ENCODE peak calls at places on chromosome 1, in ten cellular contexts. One of them, this sample, is unnamed.

GRCh38 chr1:94094466-94095111 is 26.4 kb downstream of the ABCA4 start:
- DNase-seq in AG04450: peak
- DNase-seq in Right ventricle myocardium superior: peak
- DNase-seq in iPS-NIHi11: no peak
- DNase-seq in GM04504: no peak
- DNase-seq in heart left ventricle: peak
- DNase-seq in lung microvascular endothelial cell: peak
- DNase-seq in A172: peak
- DNase-seq in iris pigment epithelial cell: peak
- DNase-seq in NCI-H1092 treated with DMSO at 0.1 percent for 48 hours: no peak
- DNase-seq in this sample: no peak

GRCh38 chr1:202750024-202750423 is 39.8 kb upstream of the SYT2 start:
- DNase-seq in AG04450: no peak
- DNase-seq in Right ventricle myocardium superior: no peak
- DNase-seq in iPS-NIHi11: no peak
- DNase-seq in GM04504: no peak
- DNase-seq in heart left ventricle: no peak
- DNase-seq in lung microvascular endothelial cell: no peak
- DNase-seq in A172: no peak
- DNase-seq in iris pigment epithelial cell: no peak
- DNase-seq in NCI-H1092 treated with DMSO at 0.1 percent for 48 hours: no peak
- DNase-seq in this sample: no peak

GRCh38 chr1:116416854-116417513 is 43.9 kb downstream of the ATP1A1 start:
- DNase-seq in AG04450: no peak
- DNase-seq in Right ventricle myocardium superior: no peak
- DNase-seq in iPS-NIHi11: no peak
- DNase-seq in GM04504: no peak
- DNase-seq in heart left ventricle: no peak
- DNase-seq in lung microvascular endothelial cell: no peak
- DNase-seq in A172: no peak
- DNase-seq in iris pigment epithelial cell: no peak
- DNase-seq in NCI-H1092 treated with DMSO at 0.1 percent for 48 hours: no peak
- DNase-seq in this sample: no peak

GRCh38 chr1:56537660-56538059 is 41.7 kb downstream of the PLPP3 start:
- DNase-seq in AG04450: no peak
- DNase-seq in Right ventricle myocardium superior: peak
- DNase-seq in iPS-NIHi11: no peak
- DNase-seq in GM04504: no peak
- DNase-seq in heart left ventricle: no peak
- DNase-seq in lung microvascular endothelial cell: no peak
- DNase-seq in A172: no peak
- DNase-seq in iris pigment epithelial cell: no peak
- DNase-seq in NCI-H1092 treated with DMSO at 0.1 percent for 48 hours: no peak
- DNase-seq in this sample: no peak

GRCh38 chr1:23872421-23872820 is 4.3 kb upstream of the FUCA1 start:
- DNase-seq in AG04450: no peak
- DNase-seq in Right ventricle myocardium superior: no peak
- DNase-seq in iPS-NIHi11: no peak
- DNase-seq in GM04504: no peak
- DNase-seq in heart left ventricle: no peak
- DNase-seq in lung microvascular endothelial cell: no peak
- DNase-seq in A172: no peak
- DNase-seq in iris pigment epithelial cell: no peak
- DNase-seq in NCI-H1092 treated with DMSO at 0.1 percent for 48 hours: no peak
- DNase-seq in this sample: no peak

GRCh38 chr1:101314244-101314643 is 77.4 kb downstream of the S1PR1 start:
- DNase-seq in AG04450: no peak
- DNase-seq in Right ventricle myocardium superior: no peak
- DNase-seq in iPS-NIHi11: no peak
- DNase-seq in GM04504: no peak
- DNase-seq in heart left ventricle: no peak
- DNase-seq in lung microvascular endothelial cell: no peak
- DNase-seq in A172: peak
- DNase-seq in iris pigment epithelial cell: peak
- DNase-seq in NCI-H1092 treated with DMSO at 0.1 percent for 48 hours: peak
- DNase-seq in this sample: no peak

GRCh38 chr1:236103646-236104218 is 38.6 kb upstream of the GPR137B start:
- DNase-seq in AG04450: no peak
- DNase-seq in Right ventricle myocardium superior: no peak
- DNase-seq in iPS-NIHi11: peak
- DNase-seq in GM04504: peak
- DNase-seq in heart left ventricle: peak
- DNase-seq in lung microvascular endothelial cell: peak
- DNase-seq in A172: peak
- DNase-seq in iris pigment epithelial cell: peak
- DNase-seq in NCI-H1092 treated with DMSO at 0.1 percent for 48 hours: peak
- DNase-seq in this sample: no peak

GRCh38 chr1:63033211-63033610 is 249.3 kb downstream of the ATG4C start:
- DNase-seq in AG04450: no peak
- DNase-seq in Right ventricle myocardium superior: no peak
- DNase-seq in iPS-NIHi11: no peak
- DNase-seq in GM04504: no peak
- DNase-seq in heart left ventricle: no peak
- DNase-seq in lung microvascular endothelial cell: no peak
- DNase-seq in A172: no peak
- DNase-seq in iris pigment epithelial cell: no peak
- DNase-seq in NCI-H1092 treated with DMSO at 0.1 percent for 48 hours: no peak
- DNase-seq in this sample: no peak

GRCh38 chr1:29669912-29670311 is 433.6 kb downstream of the PTPRU start:
- DNase-seq in AG04450: no peak
- DNase-seq in Right ventricle myocardium superior: no peak
- DNase-seq in iPS-NIHi11: no peak
- DNase-seq in GM04504: no peak
- DNase-seq in heart left ventricle: no peak
- DNase-seq in lung microvascular endothelial cell: no peak
- DNase-seq in A172: no peak
- DNase-seq in iris pigment epithelial cell: no peak
- DNase-seq in NCI-H1092 treated with DMSO at 0.1 percent for 48 hours: no peak
- DNase-seq in this sample: no peak